ENCODE peak calls at places on chromosome 15, in five cellular contexts. One of them, this sample, is unnamed.

GRCh38 chr15:59313703-59314332 is 58.9 kb downstream of the MYO1E start:
- DNase-seq in left cardiac atrium: peak; percentile 66
- DNase-seq in EL: no peak
- DNase-seq in activated T-cell treated with anti-CD3 and anti-CD28 coated beads for 24 hours: no peak
- DNase-seq in stimulated activated naive CD8-positive, alpha-beta T cell treated with anti-CD3 and anti-CD28 coated beads, Interleukin-15, Interleukin-2, amounts not matched to agents 100 U/mL and 50 U/mL, for 24 hours: no peak
- DNase-seq in this sample: no peak

GRCh38 chr15:90002428-90002844 is 1.3 kb downstream of the ZNF710 start:
- DNase-seq in activated T-cell treated with anti-CD3 and anti-CD28 coated beads for 24 hours: no peak
- DNase-seq in left cardiac atrium: peak; percentile 50
- DNase-seq in EL: peak; percentile 47
- DNase-seq in stimulated activated naive CD8-positive, alpha-beta T cell treated with anti-CD3 and anti-CD28 coated beads, Interleukin-15, Interleukin-2, amounts not matched to agents 100 U/mL and 50 U/mL, for 24 hours: peak; percentile 73
- DNase-seq in this sample: peak; percentile 60

GRCh38 chr15:40323953-40324937 is 753 bp downstream of the INAFM2 start:
- DNase-seq in stimulated activated naive CD8-positive, alpha-beta T cell treated with anti-CD3 and anti-CD28 coated beads, Interleukin-15, Interleukin-2, amounts not matched to agents 100 U/mL and 50 U/mL, for 24 hours: peak; percentile 53
- DNase-seq in EL: no peak
- DNase-seq in activated T-cell treated with anti-CD3 and anti-CD28 coated beads for 24 hours: no peak
- DNase-seq in left cardiac atrium: peak; percentile 52
- DNase-seq in this sample: peak; percentile 59

GRCh38 chr15:99989095-99989494 is 255.9 kb upstream of the LYSMD4 start:
- DNase-seq in EL: no peak
- DNase-seq in activated T-cell treated with anti-CD3 and anti-CD28 coated beads for 24 hours: no peak
- DNase-seq in left cardiac atrium: no peak
- DNase-seq in stimulated activated naive CD8-positive, alpha-beta T cell treated with anti-CD3 and anti-CD28 coated beads, Interleukin-15, Interleukin-2, amounts not matched to agents 100 U/mL and 50 U/mL, for 24 hours: no peak
- DNase-seq in this sample: no peak

GRCh38 chr15:92595506-92596337 is 59.9 kb downstream of the FAM174B start:
- DNase-seq in activated T-cell treated with anti-CD3 and anti-CD28 coated beads for 24 hours: no peak
- DNase-seq in stimulated activated naive CD8-positive, alpha-beta T cell treated with anti-CD3 and anti-CD28 coated beads, Interleukin-15, Interleukin-2, amounts not matched to agents 100 U/mL and 50 U/mL, for 24 hours: no peak
- DNase-seq in left cardiac atrium: no peak
- DNase-seq in EL: no peak
- DNase-seq in this sample: no peak

GRCh38 chr15:67154249-67154648 is 88.8 kb downstream of the SMAD3 start:
- DNase-seq in activated T-cell treated with anti-CD3 and anti-CD28 coated beads for 24 hours: no peak
- DNase-seq in EL: no peak
- DNase-seq in stimulated activated naive CD8-positive, alpha-beta T cell treated with anti-CD3 and anti-CD28 coated beads, Interleukin-15, Interleukin-2, amounts not matched to agents 100 U/mL and 50 U/mL, for 24 hours: no peak
- DNase-seq in left cardiac atrium: no peak
- DNase-seq in this sample: no peak

GRCh38 chr15:54604963-54605362 is 591.8 kb downstream of the RSL24D1 start:
- DNase-seq in stimulated activated naive CD8-positive, alpha-beta T cell treated with anti-CD3 and anti-CD28 coated beads, Interleukin-15, Interleukin-2, amounts not matched to agents 100 U/mL and 50 U/mL, for 24 hours: no peak
- DNase-seq in left cardiac atrium: no peak
- DNase-seq in activated T-cell treated with anti-CD3 and anti-CD28 coated beads for 24 hours: no peak
- DNase-seq in EL: no peak
- DNase-seq in this sample: no peak

GRCh38 chr15:68200016-68200861 is 4.9 kb downstream of the CALML4 start:
- DNase-seq in activated T-cell treated with anti-CD3 and anti-CD28 coated beads for 24 hours: no peak
- DNase-seq in stimulated activated naive CD8-positive, alpha-beta T cell treated with anti-CD3 and anti-CD28 coated beads, Interleukin-15, Interleukin-2, amounts not matched to agents 100 U/mL and 50 U/mL, for 24 hours: no peak
- DNase-seq in left cardiac atrium: no peak
- DNase-seq in EL: no peak
- DNase-seq in this sample: no peak

GRCh38 chr15:76274226-76274625 is 37.0 kb downstream of the ETFA start:
- DNase-seq in EL: peak; percentile 21
- DNase-seq in left cardiac atrium: no peak
- DNase-seq in stimulated activated naive CD8-positive, alpha-beta T cell treated with anti-CD3 and anti-CD28 coated beads, Interleukin-15, Interleukin-2, amounts not matched to agents 100 U/mL and 50 U/mL, for 24 hours: no peak
- DNase-seq in activated T-cell treated with anti-CD3 and anti-CD28 coated beads for 24 hours: no peak
- DNase-seq in this sample: no peak

GRCh38 chr15:98753726-98754125 is 105.4 kb downstream of the IGF1R start:
- DNase-seq in stimulated activated naive CD8-positive, alpha-beta T cell treated with anti-CD3 and anti-CD28 coated beads, Interleukin-15, Interleukin-2, amounts not matched to agents 100 U/mL and 50 U/mL, for 24 hours: no peak
- DNase-seq in left cardiac atrium: no peak
- DNase-seq in EL: no peak
- DNase-seq in activated T-cell treated with anti-CD3 and anti-CD28 coated beads for 24 hours: no peak
- DNase-seq in this sample: no peak

GRCh38 chr15:86163771-86164170 is 84.1 kb downstream of the AGBL1 start:
- DNase-seq in stimulated activated naive CD8-positive, alpha-beta T cell treated with anti-CD3 and anti-CD28 coated beads, Interleukin-15, Interleukin-2, amounts not matched to agents 100 U/mL and 50 U/mL, for 24 hours: no peak
- DNase-seq in activated T-cell treated with anti-CD3 and anti-CD28 coated beads for 24 hours: no peak
- DNase-seq in EL: no peak
- DNase-seq in left cardiac atrium: no peak
- DNase-seq in this sample: no peak

GRCh38 chr15:89143503-89144162 is 55.4 kb downstream of the ABHD2 start:
- DNase-seq in EL: peak; percentile 88
- DNase-seq in left cardiac atrium: no peak
- DNase-seq in activated T-cell treated with anti-CD3 and anti-CD28 coated beads for 24 hours: no peak
- DNase-seq in stimulated activated naive CD8-positive, alpha-beta T cell treated with anti-CD3 and anti-CD28 coated beads, Interleukin-15, Interleukin-2, amounts not matched to agents 100 U/mL and 50 U/mL, for 24 hours: no peak
- DNase-seq in this sample: no peak

GRCh38 chr15:59274126-59274970 is 67.7 kb downstream of the LDHAL6B start:
- DNase-seq in stimulated activated naive CD8-positive, alpha-beta T cell treated with anti-CD3 and anti-CD28 coated beads, Interleukin-15, Interleukin-2, amounts not matched to agents 100 U/mL and 50 U/mL, for 24 hours: no peak
- DNase-seq in EL: peak; percentile 63
- DNase-seq in left cardiac atrium: no peak
- DNase-seq in activated T-cell treated with anti-CD3 and anti-CD28 coated beads for 24 hours: no peak
- DNase-seq in this sample: no peak

GRCh38 chr15:90414408-90415028 is 26.5 kb downstream of the IQGAP1 start:
- DNase-seq in stimulated activated naive CD8-positive, alpha-beta T cell treated with anti-CD3 and anti-CD28 coated beads, Interleukin-15, Interleukin-2, amounts not matched to agents 100 U/mL and 50 U/mL, for 24 hours: peak; percentile 39
- DNase-seq in activated T-cell treated with anti-CD3 and anti-CD28 coated beads for 24 hours: no peak
- DNase-seq in left cardiac atrium: no peak
- DNase-seq in EL: peak; percentile 92
- DNase-seq in this sample: no peak

GRCh38 chr15:50315814-50316630 is 39.0 kb downstream of the GABPB1 start:
- DNase-seq in EL: peak; percentile 49
- DNase-seq in left cardiac atrium: no peak
- DNase-seq in stimulated activated naive CD8-positive, alpha-beta T cell treated with anti-CD3 and anti-CD28 coated beads, Interleukin-15, Interleukin-2, amounts not matched to agents 100 U/mL and 50 U/mL, for 24 hours: no peak
- DNase-seq in activated T-cell treated with anti-CD3 and anti-CD28 coated beads for 24 hours: no peak
- DNase-seq in this sample: peak; percentile 68

GRCh38 chr15:34621675-34622074 is 38.2 kb upstream of the GOLGA8B start:
- DNase-seq in activated T-cell treated with anti-CD3 and anti-CD28 coated beads for 24 hours: no peak
- DNase-seq in EL: peak; percentile 45
- DNase-seq in stimulated activated naive CD8-positive, alpha-beta T cell treated with anti-CD3 and anti-CD28 coated beads, Interleukin-15, Interleukin-2, amounts not matched to agents 100 U/mL and 50 U/mL, for 24 hours: no peak
- DNase-seq in left cardiac atrium: no peak
- DNase-seq in this sample: no peak